ENCODE peak calls at places on chromosomes 6 and 20, in eight cellular contexts. Q is GM06990, T is HFFc6, F is lung, D is cardiac muscle cell, K is PC-3, I is fibroblast of lung, W is AG04450. J is an unnamed sample.

GRCh38 chr6:95693108-95693507 is 115.8 kb downstream of the MANEA start:
- DNase-seq in W (no peak), F (no peak), D (peak), K (peak), Q (no peak), I (no peak), T (no peak), J (no peak)

GRCh38 chr6:79520534-79520933 is 16.7 kb downstream of the LCA5 start:
- DNase-seq in D (no peak), K (no peak), F (no peak), I (no peak), T (no peak), W (no peak), Q (no peak), J (no peak)

GRCh38 chr6:138772596-138773176 is 883 bp upstream of the CCDC28A start:
- DNase-seq in D (no peak), W (no peak), T (no peak), Q (no peak), K (no peak), I (no peak), F (no peak), J (no peak)

GRCh38 chr6:62150048-62150663 is 135.9 kb downstream of the KHDRBS2 start:
- DNase-seq in F (no peak), K (peak), I (peak), Q (peak), T (peak), D (peak), W (no peak), J (no peak)

GRCh38 chr6:144582939-144583613 is 297.9 kb downstream of the UTRN start:
- DNase-seq in D (peak), I (peak), T (no peak), K (no peak), F (peak), W (no peak), Q (peak), J (no peak)

GRCh38 chr6:4727671-4728435 is 48.4 kb upstream of the CDYL start:
- DNase-seq in T (peak), K (peak), D (peak), I (peak), W (no peak), Q (no peak), F (no peak), J (no peak)

GRCh38 chr6:99802396-99803031 is 191.5 kb downstream of the MCHR2 start:
- DNase-seq in D (no peak), W (no peak), K (no peak), Q (no peak), I (no peak), T (no peak), F (no peak), J (no peak)

GRCh38 chr6:38612386-38612965 is 27.3 kb downstream of the BTBD9 start:
- DNase-seq in T (peak), I (peak), D (no peak), W (peak), F (no peak), Q (no peak), K (no peak), J (no peak)

GRCh38 chr6:169167581-169168301 is 85.9 kb downstream of the THBS2 start:
- DNase-seq in W (peak), K (no peak), I (peak), T (peak), Q (no peak), D (no peak), F (no peak), J (no peak)

GRCh38 chr6:105592329-105592728 is 189.4 kb upstream of the PREP start:
- DNase-seq in T (peak), I (peak), D (no peak), W (peak), Q (no peak), K (peak), F (no peak), J (no peak)

GRCh38 chr6:4664117-4664626 is 112.0 kb upstream of the CDYL start:
- DNase-seq in D (no peak), Q (no peak), I (peak), T (peak), W (peak), K (no peak), F (no peak), J (no peak)

GRCh38 chr20:62122659-62123449 is 579 bp downstream of the LSM14B start:
- DNase-seq in D (peak), T (no peak), W (no peak), K (peak), F (peak), Q (peak), I (no peak), J (no peak)

GRCh38 chr6:17385660-17386059 is 7.7 kb upstream of the CAP2 start:
- DNase-seq in K (no peak), D (no peak), W (peak), Q (no peak), T (no peak), I (peak), F (no peak), J (no peak)

GRCh38 chr6:139894271-139894670 is 519.8 kb upstream of the CITED2 start:
- DNase-seq in F (no peak), D (no peak), Q (no peak), K (no peak), W (no peak), I (no peak), T (no peak), J (no peak)

GRCh38 chr6:129686941-129687627 is 22.9 kb downstream of the ARHGAP18 start:
- DNase-seq in D (no peak), K (no peak), I (peak), F (no peak), Q (peak), T (peak), W (no peak), J (no peak)

GRCh38 chr20:45873409-45874116 is 7.5 kb upstream of the ZSWIM1 start:
- DNase-seq in Q (no peak), D (no peak), I (no peak), W (no peak), T (peak), K (peak), F (no peak), J (no peak)

GRCh38 chr6:156720739-156721714 is 56.2 kb upstream of the ARID1B start:
- DNase-seq in K (no peak), W (no peak), F (peak), T (no peak), I (no peak), Q (peak), D (no peak), J (no peak)

GRCh38 chr6:16711551-16712249 is 49.6 kb downstream of the ATXN1 start:
- DNase-seq in D (no peak), F (no peak), T (no peak), W (no peak), Q (peak), K (peak), I (no peak), J (no peak)

GRCh38 chr6:75755704-75756103 is 6.7 kb downstream of the MYO6 start:
- DNase-seq in D (no peak), Q (no peak), F (no peak), K (no peak), I (no peak), W (no peak), T (no peak), J (no peak)

GRCh38 chr6:231779-232178 is 60.5 kb upstream of the DUSP22 start:
- DNase-seq in I (no peak), D (no peak), W (no peak), F (no peak), K (no peak), T (no peak), Q (no peak), J (no peak)

GRCh38 chr6:11918739-11919605 is 93.1 kb upstream of the HIVEP1 start:
- DNase-seq in K (no peak), T (no peak), W (no peak), Q (no peak), F (no peak), I (peak), D (no peak), J (no peak)

GRCh38 chr20:63645218-63645617 is 8.0 kb downstream of the STMN3 start:
- DNase-seq in W (no peak), K (no peak), I (no peak), Q (no peak), F (no peak), D (peak), T (no peak), J (no peak)
- TF ChIP-seq CTCF in W (no peak), K (no peak), I (no peak), Q (no peak), F (no peak), D (no peak), T (no peak), J (no peak)

DNA sequence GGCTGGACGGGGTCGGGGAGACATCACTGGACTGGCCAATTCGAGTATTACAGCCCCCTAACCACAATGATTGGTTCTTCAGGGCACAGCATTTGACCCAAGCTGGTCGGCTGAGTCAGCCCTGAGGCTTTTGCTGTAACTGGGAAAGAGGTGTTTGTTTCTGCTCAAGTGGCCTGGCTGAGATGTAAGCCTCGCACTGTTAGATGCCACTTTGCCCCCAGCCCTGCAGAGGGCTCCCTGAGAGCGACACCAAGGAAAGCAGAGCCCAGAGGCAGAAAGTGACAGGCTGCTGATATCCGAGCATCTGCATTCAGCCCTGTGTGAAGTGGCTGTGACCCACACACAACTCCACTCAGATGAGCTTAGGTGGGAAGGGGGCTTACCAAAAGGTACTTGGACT is 19.4 kb downstream of the ERGIC3 start:
- DNase-seq in D (peak), K (peak), T (peak), F (peak), W (peak), Q (no peak), I (peak), J (peak)
- TF ChIP-seq CTCF in D (peak), K (peak), T (peak), F (no peak), W (peak), Q (peak), I (peak), J (peak)

DNA sequence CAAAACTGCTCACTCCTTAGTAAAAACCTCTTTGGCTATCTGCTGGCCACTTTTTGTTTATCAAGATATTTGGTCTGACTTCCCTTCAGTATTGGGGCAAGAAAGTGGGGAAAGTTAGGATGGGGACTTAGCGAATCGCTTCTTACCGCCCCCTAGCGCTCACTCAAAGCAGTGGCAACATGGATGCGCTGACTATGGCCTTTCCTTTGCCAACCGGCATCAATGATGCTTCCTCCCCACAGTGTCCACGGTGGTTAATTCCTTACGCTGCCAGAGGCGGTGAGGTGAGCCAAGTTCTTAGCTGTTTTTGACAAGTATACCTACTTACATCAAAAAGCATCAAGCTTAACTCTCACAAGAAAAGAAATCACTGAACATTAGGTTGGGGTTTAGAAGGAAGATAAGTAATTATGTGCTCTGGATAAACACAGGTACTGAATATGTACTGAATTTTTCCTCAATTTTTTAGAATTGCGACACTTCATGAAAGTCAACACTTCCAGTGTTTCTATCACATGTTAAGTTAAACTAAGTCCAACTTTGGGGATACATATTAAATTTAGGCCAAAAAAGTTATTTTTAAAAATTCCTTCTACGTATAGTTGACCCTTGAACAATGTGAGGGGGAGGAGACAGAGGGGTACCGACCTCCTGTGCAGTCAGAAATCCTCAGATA is 86.7 kb downstream of the GMDS start:
- DNase-seq in F (no peak), I (peak), K (peak), T (no peak), W (no peak), D (peak), Q (no peak), J (no peak)
- TF ChIP-seq CTCF in F (no peak), I (peak), K (peak), T (peak), W (peak), D (peak), Q (no peak), J (peak)

DNA sequence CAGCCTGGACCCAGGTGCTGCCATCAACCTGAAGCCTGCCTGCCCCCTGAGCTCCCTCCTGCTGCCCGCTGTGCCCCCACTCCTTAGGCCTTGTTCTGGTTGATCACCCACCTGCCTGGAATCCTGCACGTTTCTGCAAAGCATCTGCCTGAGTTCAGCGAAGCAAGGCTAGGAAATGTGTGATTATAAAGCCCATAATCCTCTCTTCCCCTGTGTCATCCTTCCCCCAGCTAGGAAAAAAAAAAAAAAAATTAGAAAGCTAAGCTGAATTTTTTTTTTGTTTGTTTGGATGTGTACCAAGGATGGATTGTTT is 93.2 kb downstream of the FOXA2 start:
- DNase-seq in T (no peak), W (no peak), D (no peak), I (no peak), K (no peak), F (no peak), Q (no peak), J (no peak)
- TF ChIP-seq CTCF in T (no peak), W (no peak), D (no peak), I (no peak), K (no peak), F (no peak), Q (no peak), J (no peak)